ENCODE peak calls at places on chromosome 16, in eight cellular contexts. One of them, this sample, is unnamed.

GRCh38 chr16:58464047-58464915 is 35.7 kb upstream of the NDRG4 start:
- DNase-seq in thyroid gland: peak
- DNase-seq in keratinocyte: no peak
- DNase-seq in GM10248: no peak
- DNase-seq in AG04449: no peak
- DNase-seq in osteocyte: no peak
- DNase-seq in CD8-positive, alpha-beta T cell: no peak
- DNase-seq in lower leg skin: no peak
- DNase-seq in this sample: no peak

GRCh38 chr16:31023252-31023602 is 10.1 kb upstream of the STX4 start:
- DNase-seq in thyroid gland: no peak
- DNase-seq in keratinocyte: no peak
- DNase-seq in GM10248: no peak
- DNase-seq in AG04449: no peak
- DNase-seq in osteocyte: no peak
- DNase-seq in CD8-positive, alpha-beta T cell: no peak
- DNase-seq in lower leg skin: no peak
- DNase-seq in this sample: no peak

GRCh38 chr16:24906199-24906808 is 60.5 kb downstream of the SLC5A11 start:
- DNase-seq in thyroid gland: no peak
- DNase-seq in keratinocyte: no peak
- DNase-seq in GM10248: no peak
- DNase-seq in AG04449: no peak
- DNase-seq in osteocyte: no peak
- DNase-seq in CD8-positive, alpha-beta T cell: no peak
- DNase-seq in lower leg skin: no peak
- DNase-seq in this sample: no peak

GRCh38 chr16:65961491-65962143 is 404.9 kb upstream of the CDH5 start:
- DNase-seq in thyroid gland: no peak
- DNase-seq in keratinocyte: no peak
- DNase-seq in GM10248: no peak
- DNase-seq in AG04449: no peak
- DNase-seq in osteocyte: no peak
- DNase-seq in CD8-positive, alpha-beta T cell: no peak
- DNase-seq in lower leg skin: no peak
- DNase-seq in this sample: no peak

GRCh38 chr16:10421596-10421995 is 35.7 kb downstream of the ATF7IP2 start:
- DNase-seq in thyroid gland: no peak
- DNase-seq in keratinocyte: no peak
- DNase-seq in GM10248: no peak
- DNase-seq in AG04449: no peak
- DNase-seq in osteocyte: no peak
- DNase-seq in CD8-positive, alpha-beta T cell: no peak
- DNase-seq in lower leg skin: no peak
- DNase-seq in this sample: no peak

GRCh38 chr16:28182183-28182582 is 29.6 kb downstream of the XPO6 start:
- DNase-seq in thyroid gland: peak
- DNase-seq in keratinocyte: no peak
- DNase-seq in GM10248: no peak
- DNase-seq in AG04449: no peak
- DNase-seq in osteocyte: no peak
- DNase-seq in CD8-positive, alpha-beta T cell: peak
- DNase-seq in lower leg skin: no peak
- DNase-seq in this sample: no peak

GRCh38 chr16:54193656-54194007 is 93.0 kb downstream of the IRX3 start:
- DNase-seq in thyroid gland: peak
- DNase-seq in keratinocyte: peak
- DNase-seq in GM10248: peak
- DNase-seq in AG04449: no peak
- DNase-seq in osteocyte: no peak
- DNase-seq in CD8-positive, alpha-beta T cell: no peak
- DNase-seq in lower leg skin: peak
- DNase-seq in this sample: peak

GRCh38 chr16:87789437-87790277 is 23.9 kb upstream of the KLHDC4 start:
- DNase-seq in thyroid gland: peak
- DNase-seq in keratinocyte: peak
- DNase-seq in GM10248: no peak
- DNase-seq in AG04449: no peak
- DNase-seq in osteocyte: no peak
- DNase-seq in CD8-positive, alpha-beta T cell: no peak
- DNase-seq in lower leg skin: peak
- DNase-seq in this sample: no peak

GRCh38 chr16:21088143-21088542 is 62.5 kb downstream of the DNAH3 start:
- DNase-seq in thyroid gland: no peak
- DNase-seq in keratinocyte: no peak
- DNase-seq in GM10248: no peak
- DNase-seq in AG04449: no peak
- DNase-seq in osteocyte: no peak
- DNase-seq in CD8-positive, alpha-beta T cell: no peak
- DNase-seq in lower leg skin: no peak
- DNase-seq in this sample: no peak

GRCh38 chr16:79369796-79370195 is 230.7 kb downstream of the MAF start:
- DNase-seq in thyroid gland: no peak
- DNase-seq in keratinocyte: no peak
- DNase-seq in GM10248: no peak
- DNase-seq in AG04449: no peak
- DNase-seq in osteocyte: no peak
- DNase-seq in CD8-positive, alpha-beta T cell: no peak
- DNase-seq in lower leg skin: no peak
- DNase-seq in this sample: no peak

GRCh38 chr16:8674413-8675022 is at the start of gene ABAT:
- DNase-seq in thyroid gland: peak
- DNase-seq in keratinocyte: no peak
- DNase-seq in GM10248: peak
- DNase-seq in AG04449: peak
- DNase-seq in osteocyte: peak
- DNase-seq in CD8-positive, alpha-beta T cell: peak
- DNase-seq in lower leg skin: peak
- DNase-seq in this sample: peak

GRCh38 chr16:56964243-56965148 is 2.7 kb downstream of the CETP start:
- DNase-seq in thyroid gland: peak
- DNase-seq in keratinocyte: no peak
- DNase-seq in GM10248: peak
- DNase-seq in AG04449: peak
- DNase-seq in osteocyte: no peak
- DNase-seq in CD8-positive, alpha-beta T cell: peak
- DNase-seq in lower leg skin: peak
- DNase-seq in this sample: peak

GRCh38 chr16:53865492-53865863 is 161.5 kb downstream of the FTO start:
- DNase-seq in thyroid gland: no peak
- DNase-seq in keratinocyte: peak
- DNase-seq in GM10248: peak
- DNase-seq in AG04449: no peak
- DNase-seq in osteocyte: no peak
- DNase-seq in CD8-positive, alpha-beta T cell: no peak
- DNase-seq in lower leg skin: no peak
- DNase-seq in this sample: no peak

GRCh38 chr16:84331998-84332780 is 36.1 kb upstream of the ATP2C2 start:
- DNase-seq in thyroid gland: no peak
- DNase-seq in keratinocyte: peak
- DNase-seq in GM10248: no peak
- DNase-seq in AG04449: no peak
- DNase-seq in osteocyte: no peak
- DNase-seq in CD8-positive, alpha-beta T cell: no peak
- DNase-seq in lower leg skin: no peak
- DNase-seq in this sample: no peak

GRCh38 chr16:62289230-62289629 is 253.0 kb upstream of the CDH8 start:
- DNase-seq in thyroid gland: no peak
- DNase-seq in keratinocyte: no peak
- DNase-seq in GM10248: no peak
- DNase-seq in AG04449: no peak
- DNase-seq in osteocyte: no peak
- DNase-seq in CD8-positive, alpha-beta T cell: no peak
- DNase-seq in lower leg skin: no peak
- DNase-seq in this sample: no peak

GRCh38 chr16:927931-928330 is 42.9 kb downstream of the LMF1 start:
- DNase-seq in thyroid gland: no peak
- DNase-seq in keratinocyte: no peak
- DNase-seq in GM10248: no peak
- DNase-seq in AG04449: no peak
- DNase-seq in osteocyte: no peak
- DNase-seq in CD8-positive, alpha-beta T cell: no peak
- DNase-seq in lower leg skin: no peak
- DNase-seq in this sample: no peak
- TF ChIP-seq CTCF in thyroid gland: no peak
- TF ChIP-seq CTCF in keratinocyte: no peak
- TF ChIP-seq CTCF in GM10248: no peak
- TF ChIP-seq CTCF in AG04449: no peak
- TF ChIP-seq CTCF in osteocyte: no peak
- TF ChIP-seq CTCF in CD8-positive, alpha-beta T cell: no peak
- TF ChIP-seq CTCF in lower leg skin: no peak
- TF ChIP-seq CTCF in this sample: no peak

GRCh38 chr16:82639666-82640336 is 13.0 kb downstream of the CDH13 start:
- DNase-seq in thyroid gland: peak
- DNase-seq in keratinocyte: no peak
- DNase-seq in GM10248: peak
- DNase-seq in AG04449: no peak
- DNase-seq in osteocyte: no peak
- DNase-seq in CD8-positive, alpha-beta T cell: no peak
- DNase-seq in lower leg skin: no peak
- DNase-seq in this sample: no peak

GRCh38 chr16:82636485-82636884 is 9.7 kb downstream of the CDH13 start:
- DNase-seq in thyroid gland: no peak
- DNase-seq in keratinocyte: no peak
- DNase-seq in GM10248: no peak
- DNase-seq in AG04449: no peak
- DNase-seq in osteocyte: no peak
- DNase-seq in CD8-positive, alpha-beta T cell: no peak
- DNase-seq in lower leg skin: no peak
- DNase-seq in this sample: no peak

GRCh38 chr16:82639263-82639662 is 12.5 kb downstream of the CDH13 start:
- DNase-seq in thyroid gland: no peak
- DNase-seq in keratinocyte: no peak
- DNase-seq in GM10248: no peak
- DNase-seq in AG04449: no peak
- DNase-seq in osteocyte: no peak
- DNase-seq in CD8-positive, alpha-beta T cell: no peak
- DNase-seq in lower leg skin: no peak
- DNase-seq in this sample: no peak

GRCh38 chr16:82636958-82637357 is 10.2 kb downstream of the CDH13 start:
- DNase-seq in thyroid gland: no peak
- DNase-seq in keratinocyte: no peak
- DNase-seq in GM10248: no peak
- DNase-seq in AG04449: no peak
- DNase-seq in osteocyte: no peak
- DNase-seq in CD8-positive, alpha-beta T cell: no peak
- DNase-seq in lower leg skin: no peak
- DNase-seq in this sample: no peak

GRCh38 chr16:82638095-82638798 is 11.5 kb downstream of the CDH13 start:
- DNase-seq in thyroid gland: no peak
- DNase-seq in keratinocyte: no peak
- DNase-seq in GM10248: no peak
- DNase-seq in AG04449: no peak
- DNase-seq in osteocyte: no peak
- DNase-seq in CD8-positive, alpha-beta T cell: no peak
- DNase-seq in lower leg skin: no peak
- DNase-seq in this sample: no peak
- TF ChIP-seq CTCF in thyroid gland: no peak
- TF ChIP-seq CTCF in keratinocyte: no peak
- TF ChIP-seq CTCF in GM10248: no peak
- TF ChIP-seq CTCF in AG04449: no peak
- TF ChIP-seq CTCF in osteocyte: no peak
- TF ChIP-seq CTCF in CD8-positive, alpha-beta T cell: no peak
- TF ChIP-seq CTCF in lower leg skin: no peak
- TF ChIP-seq CTCF in this sample: no peak

GRCh38 chr16:13973321-13974023 is 53.5 kb downstream of the ERCC4 start:
- DNase-seq in thyroid gland: no peak
- DNase-seq in keratinocyte: no peak
- DNase-seq in GM10248: no peak
- DNase-seq in AG04449: no peak
- DNase-seq in osteocyte: no peak
- DNase-seq in CD8-positive, alpha-beta T cell: no peak
- DNase-seq in lower leg skin: no peak
- DNase-seq in this sample: no peak

GRCh38 chr16:13970708-13971422 is 50.9 kb downstream of the ERCC4 start:
- DNase-seq in thyroid gland: no peak
- DNase-seq in keratinocyte: no peak
- DNase-seq in GM10248: no peak
- DNase-seq in AG04449: no peak
- DNase-seq in osteocyte: no peak
- DNase-seq in CD8-positive, alpha-beta T cell: no peak
- DNase-seq in lower leg skin: no peak
- DNase-seq in this sample: no peak

GRCh38 chr16:13969711-13970110 is 49.8 kb downstream of the ERCC4 start:
- DNase-seq in thyroid gland: no peak
- DNase-seq in keratinocyte: no peak
- DNase-seq in GM10248: no peak
- DNase-seq in AG04449: no peak
- DNase-seq in osteocyte: no peak
- DNase-seq in CD8-positive, alpha-beta T cell: no peak
- DNase-seq in lower leg skin: no peak
- DNase-seq in this sample: no peak

GRCh38 chr16:13968835-13969234 is 48.9 kb downstream of the ERCC4 start:
- DNase-seq in thyroid gland: no peak
- DNase-seq in keratinocyte: no peak
- DNase-seq in GM10248: no peak
- DNase-seq in AG04449: no peak
- DNase-seq in osteocyte: no peak
- DNase-seq in CD8-positive, alpha-beta T cell: no peak
- DNase-seq in lower leg skin: no peak
- DNase-seq in this sample: no peak
- TF ChIP-seq CTCF in thyroid gland: no peak
- TF ChIP-seq CTCF in keratinocyte: peak
- TF ChIP-seq CTCF in GM10248: no peak
- TF ChIP-seq CTCF in AG04449: no peak
- TF ChIP-seq CTCF in osteocyte: no peak
- TF ChIP-seq CTCF in CD8-positive, alpha-beta T cell: no peak
- TF ChIP-seq CTCF in lower leg skin: no peak
- TF ChIP-seq CTCF in this sample: no peak

GRCh38 chr16:2894231-2894630 is 11.2 kb downstream of the FLYWCH2 start:
- DNase-seq in thyroid gland: no peak
- DNase-seq in keratinocyte: no peak
- DNase-seq in GM10248: no peak
- DNase-seq in AG04449: no peak
- DNase-seq in osteocyte: no peak
- DNase-seq in CD8-positive, alpha-beta T cell: no peak
- DNase-seq in lower leg skin: no peak
- DNase-seq in this sample: no peak
- TF ChIP-seq CTCF in thyroid gland: no peak
- TF ChIP-seq CTCF in keratinocyte: no peak
- TF ChIP-seq CTCF in GM10248: no peak
- TF ChIP-seq CTCF in AG04449: no peak
- TF ChIP-seq CTCF in osteocyte: no peak
- TF ChIP-seq CTCF in CD8-positive, alpha-beta T cell: no peak
- TF ChIP-seq CTCF in lower leg skin: no peak
- TF ChIP-seq CTCF in this sample: no peak

DNA sequence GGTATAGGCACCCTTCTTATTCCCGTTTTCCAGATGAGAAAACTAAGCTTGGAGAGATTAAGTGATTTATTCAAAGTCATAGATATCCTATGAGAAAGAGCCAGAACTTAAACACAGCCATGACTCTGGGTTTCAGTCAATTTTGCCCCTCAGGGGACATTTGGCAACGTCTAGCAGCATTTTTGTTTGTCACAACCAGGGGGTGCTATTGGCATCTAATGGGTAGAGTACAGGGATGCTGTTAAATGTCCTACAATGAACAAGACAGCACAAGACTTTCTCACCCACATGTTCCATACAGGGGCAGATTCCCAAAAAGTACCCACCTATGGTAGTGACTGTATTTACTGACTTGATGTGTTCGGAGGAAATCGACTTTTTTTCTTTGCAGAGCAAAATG is 4.8 kb upstream of the SHISA9 start:
- DNase-seq in thyroid gland: no peak
- DNase-seq in keratinocyte: no peak
- DNase-seq in GM10248: no peak
- DNase-seq in AG04449: no peak
- DNase-seq in osteocyte: no peak
- DNase-seq in CD8-positive, alpha-beta T cell: no peak
- DNase-seq in lower leg skin: no peak
- DNase-seq in this sample: no peak
- TF ChIP-seq CTCF in thyroid gland: no peak
- TF ChIP-seq CTCF in keratinocyte: peak
- TF ChIP-seq CTCF in GM10248: peak
- TF ChIP-seq CTCF in AG04449: peak
- TF ChIP-seq CTCF in osteocyte: peak
- TF ChIP-seq CTCF in CD8-positive, alpha-beta T cell: no peak
- TF ChIP-seq CTCF in lower leg skin: no peak
- TF ChIP-seq CTCF in this sample: no peak